ENCODE peak calls at places on chromosome 3, in ten cellular contexts. J, Y, V, O, X, H, G, L, C and U are unnamed samples. For H3K27me3, the result is how much of the 10 kb centered on the place peaks cover.

GRCh38 chr3:154758109-154758868 is 321.8 kb upstream of the MME start:
- DNase-seq in L (no peak), V (no peak), J (peak), X (peak), H (no peak), G (no peak), C (no peak), Y (no peak), O (no peak), U (no peak)

GRCh38 chr3:87082806-87083440 is 92.0 kb upstream of the VGLL3 start:
- DNase-seq in G (no peak), X (peak), Y (no peak), J (peak), O (no peak), V (no peak), H (peak), C (no peak), L (no peak), U (peak)

GRCh38 chr3:178420033-178420432 is 116.2 kb upstream of the KCNMB2 start:
- DNase-seq in J (no peak), X (no peak), V (no peak), C (no peak), Y (no peak), G (no peak), L (no peak), H (no peak), O (no peak), U (no peak)

GRCh38 chr3:128068156-128068620 is 16.0 kb downstream of the SEC61A1 start:
- DNase-seq in G (no peak), Y (no peak), J (peak), C (no peak), H (no peak), X (peak), L (peak), V (peak), O (no peak), U (no peak)

GRCh38 chr3:42071720-42072582 is 19.2 kb upstream of the TRAK1 start:
- DNase-seq in H (no peak), J (peak), C (no peak), V (no peak), Y (no peak), O (peak), L (peak), G (peak), X (peak), U (no peak)

GRCh38 chr3:175065492-175065891 is 206.4 kb downstream of the NAALADL2 start:
- DNase-seq in V (no peak), L (no peak), G (no peak), Y (no peak), O (no peak), C (no peak), H (no peak), X (no peak), J (no peak), U (no peak)

GRCh38 chr3:13281657-13282527 is 138.2 kb downstream of the NUP210 start:
- DNase-seq in L (no peak), X (peak), J (peak), C (peak), V (peak), G (no peak), Y (no peak), O (peak), H (peak), U (no peak)

GRCh38 chr3:156489462-156489911 is 65.4 kb downstream of the SSR3 start:
- DNase-seq in X (no peak), G (no peak), J (peak), C (no peak), V (no peak), L (no peak), O (no peak), Y (no peak), H (no peak), U (no peak)

GRCh38 chr3:9727041-9727595 is 4.4 kb upstream of the BRPF1 start:
- DNase-seq in J (no peak), V (no peak), O (no peak), X (peak), C (no peak), Y (peak), H (no peak), L (no peak), G (no peak), U (no peak)

GRCh38 chr3:72848703-72849081 is 447 bp upstream of the SHQ1 start:
- DNase-seq in C (no peak), J (no peak), X (no peak), O (no peak), V (no peak), G (no peak), L (no peak), Y (peak), H (no peak), U (no peak)

GRCh38 chr3:23879485-23879884 is 37.3 kb downstream of the NKIRAS1 start:
- DNase-seq in Y (no peak), V (no peak), J (no peak), G (no peak), L (no peak), O (no peak), H (no peak), C (no peak), X (no peak), U (no peak)

GRCh38 chr3:187269486-187269885 is 22.1 kb downstream of the MASP1 start:
- DNase-seq in O (no peak), L (no peak), X (no peak), J (no peak), G (no peak), H (no peak), C (no peak), Y (no peak), V (no peak), U (no peak)

GRCh38 chr3:155418426-155418825 is 124.9 kb upstream of the STRIT1 start:
- DNase-seq in H (no peak), J (peak), X (peak), Y (no peak), L (no peak), V (no peak), O (no peak), C (no peak), G (no peak), U (no peak)

GRCh38 chr3:150278843-150279341 is 129.2 kb upstream of the TSC22D2 start:
- DNase-seq in O (no peak), C (no peak), V (no peak), G (no peak), Y (no peak), J (no peak), H (no peak), L (no peak), X (peak), U (no peak)

GRCh38 chr3:52843881-52844280 is 9.1 kb upstream of the MUSTN1 start:
- DNase-seq in G (no peak), V (no peak), L (no peak), J (no peak), X (no peak), O (peak), C (no peak), Y (no peak), H (no peak), U (no peak)
- H3K27ac ChIP-seq in G (no peak), V (peak), L (no peak), J (no peak), X (no peak), O (peak), C (peak), Y (no peak), H (no peak), U (no peak)

DNA sequence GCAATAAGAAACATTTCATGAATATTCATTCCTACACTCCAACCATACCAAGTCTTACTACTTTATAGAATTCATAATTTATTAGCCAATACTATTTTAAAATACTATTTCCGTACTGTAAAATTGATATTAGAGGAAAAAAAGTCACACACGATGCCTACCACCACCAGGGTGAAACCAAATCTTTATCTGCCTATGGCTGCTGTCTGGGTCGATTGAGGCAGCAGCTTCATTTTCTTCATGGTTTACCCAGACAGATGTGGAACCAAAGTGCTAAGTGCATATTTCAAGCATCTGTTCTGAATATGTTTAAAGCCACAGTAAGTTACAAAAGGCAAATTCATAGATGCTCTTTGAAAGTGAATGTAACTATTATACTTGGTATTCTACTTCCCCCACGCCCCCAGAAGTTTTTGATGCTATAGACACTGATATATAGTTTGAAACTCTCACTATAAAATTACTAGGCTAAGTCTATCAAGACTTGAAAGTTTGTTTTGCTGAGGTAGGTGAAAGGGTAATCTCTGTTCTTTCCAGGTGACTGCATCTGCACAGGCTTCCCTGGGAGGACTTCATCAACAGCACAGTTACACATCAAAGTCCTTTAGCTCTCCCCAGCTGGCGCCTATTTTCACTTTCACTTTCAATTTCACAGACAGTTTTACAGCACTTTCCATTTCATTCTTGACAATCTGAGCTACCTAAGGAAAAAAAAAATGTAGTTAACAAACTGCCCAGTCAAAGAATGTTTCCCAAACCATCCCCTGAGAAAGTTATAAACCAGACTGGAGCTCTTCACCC is 113.9 kb downstream of the POLQ start:
- DNase-seq in X (peak), V (no peak), C (no peak), L (peak), G (no peak), Y (peak), O (no peak), J (peak), H (no peak), U (peak)
- H3K4me3 ChIP-seq in X (no peak), V (peak), C (peak), L (no peak), G (peak), Y (peak), O (peak), J (no peak), H (no peak), U (peak)

GRCh38 chr3:137765310-137766033 is 1.4 kb downstream of the SOX14 start:
- DNase-seq in V (no peak), G (no peak), L (no peak), H (no peak), C (no peak), Y (no peak), O (no peak), X (no peak), J (no peak), U (no peak)
- H3K27me3 ChIP-seq in V (half or more), G (under half), L (half or more), H (half or more), C (half or more), Y (under half), O (under half), X (half or more), J (half or more), U (half or more)

GRCh38 chr3:2212211-2212610 is 113.5 kb downstream of the CNTN4 start:
- DNase-seq in G (no peak), H (no peak), V (no peak), J (no peak), O (no peak), X (no peak), Y (no peak), C (no peak), L (no peak), U (no peak)
- H3K27ac ChIP-seq in G (no peak), H (no peak), V (no peak), J (no peak), O (no peak), X (no peak), Y (no peak), C (no peak), L (no peak), U (no peak)

GRCh38 chr3:113696658-113697191 is 283 bp upstream of the USF3 start:
- DNase-seq in C (peak), Y (peak), G (peak), J (peak), V (peak), O (peak), H (peak), X (peak), L (peak), U (peak)

GRCh38 chr3:113695818-113696645 is at the start of gene USF3:
- DNase-seq in Y (peak), G (peak), X (peak), V (peak), L (peak), H (no peak), O (peak), C (no peak), J (peak), U (no peak)

GRCh38 chr3:113697192-113698090 is 999 bp upstream of the USF3 start:
- DNase-seq in Y (no peak), J (peak), G (peak), X (peak), L (peak), V (no peak), H (no peak), O (no peak), C (no peak), U (no peak)

GRCh38 chr3:113698213-113698742 is 1.8 kb upstream of the USF3 start:
- DNase-seq in J (no peak), C (no peak), G (no peak), X (no peak), H (no peak), Y (no peak), O (no peak), V (no peak), L (no peak), U (no peak)

DNA sequence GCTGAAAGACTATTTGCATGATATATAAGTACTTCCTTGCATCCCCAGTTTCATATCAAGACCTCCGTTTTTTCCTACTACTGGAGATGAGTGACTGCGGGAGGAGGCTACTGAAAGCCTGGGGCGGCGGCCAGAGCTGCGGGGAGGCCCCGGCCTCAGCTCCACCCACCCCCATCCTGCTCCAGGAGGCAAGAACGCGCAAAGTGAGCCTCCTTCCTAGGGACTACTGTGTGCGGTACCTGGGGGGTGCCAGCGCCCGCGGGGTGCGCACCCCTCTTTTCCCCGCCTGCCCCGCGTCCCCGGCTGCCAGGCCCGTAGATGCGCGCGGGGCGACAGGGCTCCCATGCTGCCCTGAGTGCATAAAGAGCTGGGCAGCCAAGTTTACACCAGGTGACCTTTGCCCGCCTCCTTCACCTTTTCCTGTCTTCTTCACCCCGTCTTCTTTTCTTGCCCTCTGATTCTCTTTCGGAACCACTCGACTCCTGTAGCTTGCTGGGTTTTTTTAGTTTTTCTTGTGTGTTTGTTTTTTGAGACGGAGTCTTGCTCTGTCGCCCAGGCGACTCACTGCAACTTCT is 2.5 kb upstream of the USF3 start:
- DNase-seq in V (no peak), L (no peak), G (peak), H (no peak), O (no peak), J (peak), C (no peak), Y (no peak), X (peak), U (no peak)
- H3K4me3 ChIP-seq in V (peak), L (no peak), G (peak), H (no peak), O (no peak), J (no peak), C (peak), Y (peak), X (no peak), U (peak)

GRCh38 chr3:112319516-112320276 is 13.3 kb upstream of the CD200 start:
- DNase-seq in O (no peak), V (no peak), J (no peak), H (no peak), G (no peak), L (no peak), Y (no peak), C (no peak), X (peak), U (no peak)
- H3K27me3 ChIP-seq in O (under half), V (under half), J (under half), H (under half), G (under half), L (under half), Y (under half), C (under half), X (under half), U (under half)